ENCODE peak calls at places on chromosomes 7 and 10, in six cellular contexts. S is brain microvascular endothelial cell, E is dorsolateral prefrontal cortex, P is BJ, Q is astrocyte of the spinal cord, D is cardiac muscle cell. V is an unnamed sample.

GRCh38 chr7:114865564-114865963 is 56.3 kb upstream of the MDFIC start:
- DNase-seq in E (no peak), P (no peak), S (peak; percentile 63), Q (peak; percentile 72), D (peak; percentile 52), V (peak; percentile 75)

GRCh38 chr7:117019786-117020604 is 66.7 kb downstream of the ST7 start:
- DNase-seq in E (peak; percentile 60), P (peak; percentile 28), Q (peak; percentile 93), D (peak; percentile 85), S (peak; percentile 96), V (peak; percentile 90)

GRCh38 chr10:102408728-102409603 is 9.6 kb downstream of the PSD start:
- DNase-seq in D (peak; percentile 77), P (no peak), Q (no peak), E (no peak), S (peak; percentile 17), V (peak; percentile 65)

GRCh38 chr7:152502813-152503790 is 67.3 kb upstream of the KMT2C start:
- DNase-seq in E (no peak), S (no peak), D (no peak), Q (no peak), P (no peak), V (no peak)

GRCh38 chr10:47419421-47419820 is 35.3 kb upstream of the ZNF488 start:
- DNase-seq in E (no peak), D (no peak), Q (no peak), P (no peak), S (no peak), V (no peak)

GRCh38 chr7:158263964-158264748 is 323.5 kb downstream of the PTPRN2 start:
- DNase-seq in E (no peak), D (no peak), S (no peak), P (no peak), Q (no peak), V (no peak)

GRCh38 chr7:132090444-132090843 is 485.8 kb downstream of the PLXNA4 start:
- DNase-seq in P (no peak), Q (no peak), S (no peak), E (no peak), D (no peak), V (peak; percentile 10)

GRCh38 chr10:44281089-44281613 is 103.7 kb downstream of the CXCL12 start:
- DNase-seq in P (no peak), E (no peak), Q (no peak), D (no peak), S (no peak), V (no peak)

GRCh38 chr7:140078392-140078791 is 15.6 kb upstream of the PARP12 start:
- DNase-seq in E (no peak), P (no peak), Q (no peak), D (no peak), S (no peak), V (no peak)

GRCh38 chr10:92695679-92696605 is 6.2 kb downstream of the HHEX start:
- DNase-seq in S (peak; percentile 42), D (peak; percentile 23), E (no peak), Q (peak; percentile 71), P (no peak), V (peak; percentile 63)

DNA sequence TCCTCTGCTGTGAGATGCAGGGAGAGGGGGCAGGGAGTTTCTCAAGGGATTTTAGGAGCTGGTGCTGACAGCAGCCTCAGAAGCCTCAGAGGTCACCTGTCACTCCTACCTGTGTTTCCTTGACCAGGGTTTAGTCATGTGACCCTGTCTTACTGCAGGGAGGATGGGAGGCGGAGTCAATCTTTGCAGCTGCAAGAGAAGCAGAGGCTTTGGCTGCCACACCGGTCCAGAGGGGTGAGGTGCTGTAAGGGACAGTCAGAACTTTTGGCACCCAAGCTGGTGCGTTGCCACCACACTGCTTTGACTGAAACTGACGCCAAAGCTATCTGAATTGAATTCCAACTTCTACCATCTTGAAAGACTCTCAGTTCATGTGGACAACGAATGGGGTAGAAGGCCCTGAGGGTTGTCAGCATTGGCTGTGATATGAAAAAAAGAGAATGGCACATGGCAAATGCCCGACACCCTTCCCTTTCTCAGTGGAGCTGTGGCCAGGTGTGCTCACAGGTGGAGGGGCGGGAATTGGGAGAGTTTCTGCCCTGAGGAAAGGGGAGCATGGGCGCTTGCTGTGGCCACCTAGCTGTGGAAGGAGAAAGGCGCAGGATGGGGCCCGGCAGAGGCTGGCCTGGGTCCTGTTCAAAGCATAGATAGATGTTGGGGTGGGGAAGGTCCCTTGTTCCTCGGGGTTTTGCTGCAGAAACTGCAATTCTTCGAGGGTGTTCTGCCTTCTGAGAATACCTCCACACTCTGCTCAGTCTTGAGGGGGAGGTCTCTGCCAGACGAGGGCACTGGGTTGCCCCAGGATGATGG is 69.3 kb downstream of the ARHGAP22 start:
- DNase-seq in P (no peak), S (no peak), E (no peak), Q (no peak), D (no peak), V (no peak)
- TF ChIP-seq CTCF in P (no peak), S (peak; percentile 49), E (no peak), Q (peak; percentile 28), D (no peak), V (peak; percentile 10)

DNA sequence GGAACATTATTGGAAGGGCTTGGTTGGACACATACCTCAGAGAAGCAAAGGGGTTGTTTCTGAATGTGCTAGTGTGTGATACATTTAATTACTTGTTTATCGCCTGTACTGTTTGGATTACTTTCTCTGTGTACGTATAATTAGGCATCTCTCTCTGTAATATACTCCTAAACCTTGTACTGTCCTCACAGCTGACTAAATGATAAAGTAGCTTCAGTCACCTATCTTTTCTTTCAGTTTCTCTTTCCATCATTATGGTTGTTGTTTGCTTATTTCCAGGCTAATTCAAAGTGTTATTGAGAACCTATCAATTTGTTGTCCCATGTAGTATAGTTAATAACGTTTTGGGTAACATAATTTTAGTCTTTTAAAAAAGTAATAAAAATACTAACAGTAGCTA is 34.0 kb downstream of the MXI1 start:
- DNase-seq in P (no peak), D (no peak), E (no peak), S (no peak), Q (no peak), V (no peak)
- H3K4me3 ChIP-seq in P (no peak overlapping the region), D (no peak overlapping the region), E (no peak overlapping the region), S (no peak overlapping the region), Q (no peak overlapping the region), V (no peak overlapping the region)

GRCh38 chr10:116158036-116158435 is 115.0 kb downstream of the GFRA1 start:
- DNase-seq in S (no peak), Q (no peak), D (no peak), P (no peak), E (no peak), V (no peak)
- TF ChIP-seq CTCF in S (no peak), Q (no peak), D (no peak), P (no peak), E (no peak), V (no peak)

DNA sequence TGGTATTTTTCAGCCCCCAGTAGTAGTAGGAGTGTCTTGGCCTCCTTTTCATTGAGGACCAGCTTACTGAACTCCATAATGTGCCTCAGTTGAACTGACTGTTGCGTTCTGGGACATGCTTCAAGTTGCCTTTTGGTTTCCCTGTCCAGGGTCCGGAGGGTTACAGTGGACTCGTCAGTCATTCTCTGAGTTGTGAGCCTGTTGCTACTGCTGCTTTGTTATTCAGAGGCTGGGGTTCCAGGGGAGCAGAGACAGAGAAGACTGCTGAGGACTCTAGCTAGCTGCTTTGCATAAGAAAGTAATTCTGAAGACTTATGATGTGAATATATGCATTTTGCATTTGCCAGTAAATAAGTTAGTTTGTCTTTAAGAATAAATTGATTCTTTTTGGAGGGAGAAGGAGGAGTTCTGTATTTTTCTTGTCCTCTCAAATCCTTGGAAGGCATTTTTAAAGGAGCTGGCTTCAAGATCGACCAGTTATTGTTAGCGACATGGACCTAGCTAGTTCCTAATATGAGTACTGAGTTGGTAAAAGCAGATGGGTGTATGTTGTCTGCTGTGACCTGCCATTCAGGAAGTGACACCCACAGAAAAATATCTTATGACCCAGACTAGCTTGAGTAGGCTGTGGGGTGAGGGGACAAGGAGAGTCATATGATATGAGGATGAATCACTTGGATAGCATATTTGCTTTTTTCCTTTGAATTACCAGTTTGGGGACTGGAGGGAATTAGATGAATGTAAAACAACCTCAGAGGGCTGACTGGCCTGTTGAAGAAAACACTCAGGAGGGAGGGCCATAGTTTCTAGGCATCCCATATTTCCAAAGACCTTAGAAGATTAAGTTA is 8.3 kb downstream of the PI4K2A start:
- DNase-seq in Q (peak; percentile 89), E (no peak), D (no peak), P (peak; percentile 93), S (peak; percentile 94), V (peak; percentile 90)
- H3K4me3 ChIP-seq in Q (no peak overlapping the region), E (no peak overlapping the region), D (no peak overlapping the region), P (no peak overlapping the region), S (no peak overlapping the region), V (no peak overlapping the region)

GRCh38 chr10:3229815-3230214 is 57.2 kb upstream of the PITRM1 start:
- DNase-seq in S (peak; percentile 39), Q (no peak), P (no peak), E (no peak), D (no peak), V (no peak)

GRCh38 chr10:3235395-3235794 is 62.8 kb upstream of the PITRM1 start:
- DNase-seq in Q (no peak), D (no peak), E (no peak), S (no peak), P (no peak), V (no peak)

GRCh38 chr10:3228610-3228945 is 56.0 kb upstream of the PITRM1 start:
- DNase-seq in E (no peak), P (no peak), S (no peak), D (no peak), Q (no peak), V (no peak)

GRCh38 chr10:3233486-3233990 is 61.0 kb upstream of the PITRM1 start:
- DNase-seq in P (no peak), Q (no peak), S (no peak), D (no peak), E (no peak), V (no peak)

DNA sequence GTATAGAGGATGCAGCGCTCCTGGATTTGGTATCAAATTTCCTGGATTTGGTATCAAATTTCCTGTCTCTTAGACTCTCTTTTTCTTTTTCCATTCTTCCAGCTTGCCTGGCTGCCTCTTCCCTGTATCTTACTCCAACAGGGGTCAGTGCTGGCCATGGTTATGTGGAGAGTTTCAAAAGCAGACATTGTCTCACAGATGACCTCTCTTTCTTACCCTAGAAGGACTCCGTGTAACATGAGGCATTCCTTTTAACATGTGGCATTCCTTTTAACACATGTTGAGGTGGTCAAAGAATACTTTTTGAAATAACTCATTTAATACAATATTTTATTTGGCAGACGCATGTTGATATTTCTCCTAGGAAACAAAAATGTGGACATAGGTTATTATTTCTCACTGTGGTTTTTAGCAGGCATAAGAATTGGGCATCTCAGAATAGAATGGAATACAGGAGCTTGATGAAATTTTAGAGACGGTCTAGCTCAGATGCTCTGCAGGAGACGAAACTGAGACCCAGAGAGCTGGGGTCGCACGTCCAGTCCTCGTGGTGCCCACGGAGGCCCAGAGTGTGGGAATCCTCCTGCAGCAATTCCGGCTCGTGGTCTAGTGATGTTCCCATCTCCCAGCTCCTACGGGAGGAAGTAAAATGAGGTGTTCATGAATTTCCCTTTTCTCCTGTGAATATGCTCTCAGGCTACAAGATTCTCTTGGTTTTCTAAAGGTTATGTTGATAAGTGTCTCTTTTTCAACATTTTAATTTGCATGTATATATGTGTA is 59.6 kb upstream of the PITRM1 start:
- DNase-seq in D (no peak), E (no peak), P (no peak), S (peak; percentile 85), Q (peak; percentile 80), V (peak; percentile 34)
- TF ChIP-seq CTCF in D (peak; percentile 24), E (no peak), P (peak; percentile 34), S (peak; percentile 71), Q (peak; percentile 44), V (peak; percentile 33)